ENCODE peak calls at places on chromosomes 5 and 9, in four cellular contexts. F is transverse colon; H is HS-27A; Z is activated CD4-positive, CD25-positive, alpha-beta regulatory T cell treated with anti-CD3 and anti-CD28 coated beads, Interleukin-2, amount 50 U/mL, for 16 hours. A is an unnamed sample.

GRCh38 chr9:68643901-68644809 is 60.9 kb upstream of the PIP5K1B start:
- DNase-seq in F (no peak), H (no peak), Z (no peak), A (no peak)

GRCh38 chr5:133562554-133562953 is 49.8 kb downstream of the FSTL4 start:
- DNase-seq in F (no peak), H (no peak), Z (no peak), A (no peak)

GRCh38 chr5:60533789-60534188 is 166.2 kb downstream of the DEPDC1B start:
- DNase-seq in Z (no peak), F (no peak), H (no peak), A (no peak)

GRCh38 chr5:142246263-142246662 is 78.6 kb downstream of the SPRY4 start:
- DNase-seq in H (peak), Z (no peak), F (no peak), A (peak)

GRCh38 chr5:95728494-95729114 is 2.5 kb upstream of the RHOBTB3 start:
- DNase-seq in Z (no peak), H (no peak), F (no peak), A (no peak)

GRCh38 chr9:121483049-121483448 is 16.6 kb downstream of the GGTA1 start:
- DNase-seq in Z (no peak), H (no peak), F (no peak), A (no peak)

GRCh38 chr5:140497897-140498296 is 49.6 kb upstream of the EIF4EBP3 start:
- DNase-seq in H (no peak), F (no peak), Z (no peak), A (no peak)

GRCh38 chr5:139023276-139023675 is 148.1 kb upstream of the LRRTM2 start:
- DNase-seq in Z (no peak), F (no peak), H (no peak), A (no peak)

GRCh38 chr5:57402761-57403160 is 79.8 kb downstream of the ACTBL2 start:
- DNase-seq in F (no peak), H (no peak), Z (no peak), A (no peak)

GRCh38 chr9:74281674-74282073 is 215.5 kb upstream of the RORB start:
- DNase-seq in Z (no peak), F (no peak), H (no peak), A (no peak)